ENCODE peak calls at places on chromosomes 2 and 18, in four cellular contexts. Q, Z, E and B are unnamed samples.

GRCh38 chr2:65033178-65033577 is 23.0 kb upstream of the CEP68 start:
- DNase-seq in Z (no peak), Q (peak; percentile 8), E (no peak), B (no peak)

GRCh38 chr2:78749648-78750047 is 275.9 kb upstream of the REG3G start:
- DNase-seq in Z (no peak), Q (no peak), E (no peak), B (no peak)

GRCh38 chr2:70645733-70646420 is 92.3 kb upstream of the TGFA start:
- DNase-seq in Q (peak; percentile 18), Z (no peak), E (peak; percentile 16), B (no peak)

GRCh38 chr2:33291278-33292013 is 185.0 kb upstream of the RASGRP3 start:
- DNase-seq in Z (no peak), E (no peak), Q (peak; percentile 93), B (no peak)

GRCh38 chr2:222791946-222792649 is 68.7 kb upstream of the ACSL3 start:
- DNase-seq in E (no peak), Z (no peak), Q (no peak), B (no peak)

GRCh38 chr2:12502759-12503158 is 214.0 kb upstream of the TRIB2 start:
- DNase-seq in E (no peak), Q (no peak), Z (no peak), B (no peak)

GRCh38 chr2:218169757-218170546 is 3.2 kb upstream of the CXCR1 start:
- DNase-seq in Q (no peak), E (no peak), Z (no peak), B (no peak)

GRCh38 chr2:236366406-236366805 is 102.2 kb upstream of the ASB18 start:
- DNase-seq in Q (no peak), E (no peak), Z (no peak), B (no peak)

GRCh38 chr18:21303445-21303844 is 61.4 kb downstream of the GREB1L start:
- DNase-seq in Q (no peak), Z (no peak), E (no peak), B (no peak)

GRCh38 chr18:58967643-58968291 is 103.1 kb downstream of the ZNF532 start:
- DNase-seq in E (no peak), Z (no peak), Q (no peak), B (no peak)

GRCh38 chr2:172404824-172405223 is 22.6 kb upstream of the ITGA6 start:
- DNase-seq in Z (no peak), Q (no peak), E (no peak), B (no peak)

GRCh38 chr2:69309336-69310048 is 77.5 kb downstream of the GFPT1 start:
- DNase-seq in Z (peak; percentile 74), Q (no peak), E (no peak), B (no peak)